ENCODE peak calls at places on chromosome 10, in nine cellular contexts. V is ELR; N is C1 segment of cervical spinal cord; R is brain microvascular endothelial cell; J is EH; B is A549; P is HT1080; G is NCI-H524 treated with DMSO at 0.1 percent for 48 hours; S is activated T-helper 9 cell treated with anti-CD3 and anti-CD28 coated beads, Interleukin-2, amount 50 U/mL, for 16 hours. W is an unnamed sample.

GRCh38 chr10:90884414-90884813 is 12.6 kb downstream of the RPP30 start:
- DNase-seq in V (no peak), N (no peak), R (peak), J (peak), B (no peak), P (no peak), G (no peak), S (no peak), W (no peak)

GRCh38 chr10:14674376-14675050 is 100.2 kb downstream of the FAM107B start:
- DNase-seq in V (no peak), N (no peak), R (no peak), J (no peak), B (no peak), P (no peak), G (no peak), S (no peak), W (no peak)

GRCh38 chr10:13959443-13960359 is 371.0 kb downstream of the FRMD4A start:
- DNase-seq in V (no peak), N (no peak), R (no peak), J (no peak), B (no peak), P (no peak), G (no peak), S (no peak), W (no peak)

GRCh38 chr10:117684673-117685211 is 142.2 kb downstream of the EMX2 start:
- DNase-seq in V (peak), N (no peak), R (no peak), J (no peak), B (no peak), P (peak), G (no peak), S (no peak), W (no peak)

GRCh38 chr10:71486465-71487114 is 89.9 kb downstream of the CDH23 start:
- DNase-seq in V (peak), N (no peak), R (peak), J (peak), B (no peak), P (no peak), G (no peak), S (no peak), W (peak)

GRCh38 chr10:86401588-86402282 is 35.1 kb upstream of the GRID1 start:
- DNase-seq in V (no peak), N (no peak), R (no peak), J (peak), B (peak), P (no peak), G (no peak), S (no peak), W (peak)

GRCh38 chr10:30155401-30155800 is 96.0 kb upstream of the JCAD start:
- DNase-seq in V (no peak), N (no peak), R (peak), J (peak), B (no peak), P (peak), G (no peak), S (no peak), W (peak)

GRCh38 chr10:110600487-110601101 is 33.1 kb downstream of the SMC3 start:
- DNase-seq in V (peak), N (no peak), R (peak), J (peak), B (peak), P (peak), G (no peak), S (no peak), W (peak)

GRCh38 chr10:45253183-45253914 is 62.1 kb downstream of the OR13A1 start:
- DNase-seq in V (no peak), N (no peak), R (no peak), J (no peak), B (no peak), P (no peak), G (no peak), S (no peak), W (no peak)

GRCh38 chr10:29063806-29064644 is 224.8 kb upstream of the LYZL1 start:
- DNase-seq in V (peak), N (no peak), R (peak), J (peak), B (peak), P (peak), G (no peak), S (no peak), W (no peak)

GRCh38 chr10:77081411-77082010 is 556.1 kb downstream of the KCNMA1 start:
- DNase-seq in V (no peak), N (no peak), R (no peak), J (no peak), B (no peak), P (no peak), G (no peak), S (no peak), W (peak)

GRCh38 chr10:122140941-122141623 is 130.0 kb upstream of the BTBD16 start:
- DNase-seq in V (peak), N (no peak), R (peak), J (peak), B (peak), P (peak), G (no peak), S (no peak), W (no peak)

GRCh38 chr10:59536151-59536550 is 173.5 kb downstream of the SLC16A9 start:
- DNase-seq in V (peak), N (no peak), R (peak), J (peak), B (no peak), P (peak), G (no peak), S (no peak), W (no peak)

GRCh38 chr10:57657164-57657765 is 610.4 kb downstream of the IPMK start:
- DNase-seq in V (peak), N (no peak), R (peak), J (peak), B (peak), P (peak), G (no peak), S (no peak), W (peak)

GRCh38 chr10:6601224-6601805 is 21.2 kb upstream of the PRKCQ start:
- DNase-seq in V (no peak), N (no peak), R (no peak), J (no peak), B (no peak), P (no peak), G (no peak), S (no peak), W (no peak)

GRCh38 chr10:3892440-3893101 is 107.6 kb upstream of the KLF6 start:
- DNase-seq in V (peak), N (no peak), R (peak), J (peak), B (no peak), P (no peak), G (no peak), S (no peak), W (no peak)

GRCh38 chr10:47400251-47400650 is 16.2 kb upstream of the ZNF488 start:
- DNase-seq in V (no peak), N (no peak), R (no peak), J (no peak), B (no peak), P (no peak), G (no peak), S (no peak), W (no peak)

GRCh38 chr10:79284158-79284871 is 63.0 kb upstream of the PPIF start:
- DNase-seq in V (no peak), N (no peak), R (no peak), J (no peak), B (no peak), P (no peak), G (no peak), S (no peak), W (no peak)

GRCh38 chr10:125399289-125399688 is 238.9 kb upstream of the CTBP2 start:
- DNase-seq in V (no peak), N (no peak), R (no peak), J (no peak), B (no peak), P (no peak), G (no peak), S (no peak), W (no peak)

GRCh38 chr10:122852261-122852660 is 6.6 kb upstream of the CUZD1 start:
- DNase-seq in V (peak), N (no peak), R (no peak), J (peak), B (no peak), P (peak), G (no peak), S (no peak), W (no peak)

GRCh38 chr10:125455855-125456254 is 227.1 kb downstream of the TEX36 start:
- DNase-seq in V (no peak), N (no peak), R (no peak), J (no peak), B (no peak), P (no peak), G (no peak), S (no peak), W (no peak)

GRCh38 chr10:77909021-77909754 is 17.4 kb downstream of the DLG5 start:
- DNase-seq in V (no peak), N (no peak), R (no peak), J (no peak), B (no peak), P (no peak), G (no peak), S (no peak), W (no peak)

GRCh38 chr10:80356563-80356999 is at the start of the genes DYDC1 and DYDC2:
- DNase-seq in V (no peak), N (no peak), R (no peak), J (peak), B (no peak), P (no peak), G (peak), S (no peak), W (peak)

GRCh38 chr10:128938488-128938887 is 528.6 kb upstream of the MGMT start:
- DNase-seq in V (no peak), N (no peak), R (no peak), J (no peak), B (no peak), P (no peak), G (no peak), S (no peak), W (no peak)

GRCh38 chr10:37474645-37475044 is 349.2 kb downstream of the ANKRD30A start:
- DNase-seq in V (no peak), N (no peak), R (no peak), J (no peak), B (no peak), P (no peak), G (no peak), S (no peak), W (no peak)

GRCh38 chr10:112815238-112816032 is 134.6 kb upstream of the TCF7L2 start:
- DNase-seq in V (peak), N (no peak), R (peak), J (peak), B (no peak), P (peak), G (no peak), S (no peak), W (no peak)

GRCh38 chr10:70675496-70676161 is 3.3 kb downstream of the ADAMTS14 start:
- DNase-seq in V (no peak), N (no peak), R (no peak), J (no peak), B (no peak), P (no peak), G (no peak), S (no peak), W (no peak)

GRCh38 chr10:63631971-63632370 is 110.8 kb downstream of the REEP3 start:
- DNase-seq in V (no peak), N (no peak), R (no peak), J (peak), B (no peak), P (no peak), G (no peak), S (no peak), W (no peak)

GRCh38 chr10:47063858-47064257 is 152.6 kb downstream of the PTPN20 start:
- DNase-seq in V (no peak), N (no peak), R (no peak), J (no peak), B (no peak), P (no peak), G (no peak), S (no peak), W (no peak)

GRCh38 chr10:127600479-127600878 is 51.4 kb downstream of the NPS start:
- DNase-seq in V (no peak), N (no peak), R (no peak), J (no peak), B (no peak), P (peak), G (no peak), S (no peak), W (no peak)

GRCh38 chr10:48214701-48215100 is 59.8 kb downstream of the FRMPD2 start:
- DNase-seq in V (no peak), N (no peak), R (no peak), J (no peak), B (no peak), P (no peak), G (no peak), S (no peak), W (no peak)

GRCh38 chr10:3419719-3420495 is 247.3 kb upstream of the PITRM1 start:
- DNase-seq in V (no peak), N (no peak), R (no peak), J (no peak), B (no peak), P (no peak), G (no peak), S (no peak), W (no peak)

GRCh38 chr10:42960491-42961155 is 116.2 kb upstream of the RET start:
- DNase-seq in V (peak), N (no peak), R (peak), J (peak), B (no peak), P (peak), G (no peak), S (no peak), W (no peak)

W was measured in putamen.